ENCODE peak calls at places on chromosomes 3 and 15, in eight cellular contexts. One of them, this sample, is unnamed.

GRCh38 chr3:197125601-197126000 is 96.0 kb upstream of the MELTF start:
- DNase-seq in NCI-H774: no peak
- DNase-seq in B cell: no peak
- DNase-seq in stomach: no peak
- DNase-seq in naive B cell: no peak
- DNase-seq in T-helper 9 cell: no peak
- DNase-seq in nephron progenitor cell: no peak
- DNase-seq in T follicular helper cell: no peak
- DNase-seq in this sample: no peak

GRCh38 chr3:188901671-188902331 is 270.0 kb upstream of the TPRG1 start:
- DNase-seq in NCI-H774: no peak
- DNase-seq in B cell: no peak
- DNase-seq in stomach: no peak
- DNase-seq in naive B cell: no peak
- DNase-seq in T-helper 9 cell: no peak
- DNase-seq in nephron progenitor cell: no peak
- DNase-seq in T follicular helper cell: no peak
- DNase-seq in this sample: no peak

GRCh38 chr15:77858677-77859490 is 218.6 kb downstream of the TBC1D2B start:
- DNase-seq in NCI-H774: no peak
- DNase-seq in B cell: no peak
- DNase-seq in stomach: no peak
- DNase-seq in naive B cell: no peak
- DNase-seq in T-helper 9 cell: no peak
- DNase-seq in nephron progenitor cell: no peak
- DNase-seq in T follicular helper cell: no peak
- DNase-seq in this sample: no peak

GRCh38 chr3:174821477-174821876 is 37.7 kb upstream of the NAALADL2 start:
- DNase-seq in NCI-H774: no peak
- DNase-seq in B cell: no peak
- DNase-seq in stomach: no peak
- DNase-seq in naive B cell: no peak
- DNase-seq in T-helper 9 cell: no peak
- DNase-seq in nephron progenitor cell: no peak
- DNase-seq in T follicular helper cell: no peak
- DNase-seq in this sample: no peak

GRCh38 chr15:40342421-40343313 is 1.9 kb upstream of the CCDC9B start:
- DNase-seq in NCI-H774: no peak
- DNase-seq in B cell: no peak
- DNase-seq in stomach: no peak
- DNase-seq in naive B cell: no peak
- DNase-seq in T-helper 9 cell: no peak
- DNase-seq in nephron progenitor cell: no peak
- DNase-seq in T follicular helper cell: no peak
- DNase-seq in this sample: peak; percentile 20

GRCh38 chr3:61110576-61110975 is 140.7 kb downstream of the FHIT start:
- DNase-seq in NCI-H774: no peak
- DNase-seq in B cell: no peak
- DNase-seq in stomach: no peak
- DNase-seq in naive B cell: no peak
- DNase-seq in T-helper 9 cell: no peak
- DNase-seq in nephron progenitor cell: no peak
- DNase-seq in T follicular helper cell: no peak
- DNase-seq in this sample: no peak

GRCh38 chr3:37855363-37855970 is 6.2 kb upstream of the CTDSPL start:
- DNase-seq in NCI-H774: no peak
- DNase-seq in B cell: peak; percentile 57
- DNase-seq in stomach: peak; percentile 92
- DNase-seq in naive B cell: peak; percentile 57
- DNase-seq in T-helper 9 cell: peak; percentile 65
- DNase-seq in nephron progenitor cell: peak; percentile 92
- DNase-seq in T follicular helper cell: peak; percentile 54
- DNase-seq in this sample: peak; percentile 86

GRCh38 chr3:34676431-34676830 is 878.0 kb downstream of the PDCD6IP start:
- DNase-seq in NCI-H774: no peak
- DNase-seq in B cell: no peak
- DNase-seq in stomach: no peak
- DNase-seq in naive B cell: no peak
- DNase-seq in T-helper 9 cell: no peak
- DNase-seq in nephron progenitor cell: no peak
- DNase-seq in T follicular helper cell: no peak
- DNase-seq in this sample: no peak

GRCh38 chr3:100725935-100726334 is 16.6 kb downstream of the TFG start:
- DNase-seq in NCI-H774: no peak
- DNase-seq in B cell: no peak
- DNase-seq in stomach: no peak
- DNase-seq in naive B cell: no peak
- DNase-seq in T-helper 9 cell: no peak
- DNase-seq in nephron progenitor cell: no peak
- DNase-seq in T follicular helper cell: no peak
- DNase-seq in this sample: no peak

GRCh38 chr15:56019060-56019793 is 25.8 kb upstream of the NEDD4 start:
- DNase-seq in NCI-H774: no peak
- DNase-seq in B cell: no peak
- DNase-seq in stomach: no peak
- DNase-seq in naive B cell: no peak
- DNase-seq in T-helper 9 cell: no peak
- DNase-seq in nephron progenitor cell: no peak
- DNase-seq in T follicular helper cell: no peak
- DNase-seq in this sample: no peak

GRCh38 chr3:98519351-98519750 is 3.4 kb downstream of the CLDND1 start:
- DNase-seq in NCI-H774: no peak
- DNase-seq in B cell: no peak
- DNase-seq in stomach: no peak
- DNase-seq in naive B cell: no peak
- DNase-seq in T-helper 9 cell: no peak
- DNase-seq in nephron progenitor cell: no peak
- DNase-seq in T follicular helper cell: no peak
- DNase-seq in this sample: no peak

GRCh38 chr15:25403771-25404170 is 35.1 kb downstream of the UBE3A start:
- DNase-seq in NCI-H774: no peak
- DNase-seq in B cell: no peak
- DNase-seq in stomach: no peak
- DNase-seq in naive B cell: peak; percentile 22
- DNase-seq in T-helper 9 cell: no peak
- DNase-seq in nephron progenitor cell: no peak
- DNase-seq in T follicular helper cell: no peak
- DNase-seq in this sample: no peak

GRCh38 chr3:47000198-47000815 is 20.8 kb downstream of the NBEAL2 start:
- DNase-seq in NCI-H774: no peak
- DNase-seq in B cell: peak; percentile 17
- DNase-seq in stomach: no peak
- DNase-seq in naive B cell: no peak
- DNase-seq in T-helper 9 cell: no peak
- DNase-seq in nephron progenitor cell: no peak
- DNase-seq in T follicular helper cell: no peak
- DNase-seq in this sample: peak; percentile 40

GRCh38 chr15:57167821-57168395 is 208.4 kb upstream of the CGNL1 start:
- DNase-seq in NCI-H774: no peak
- DNase-seq in B cell: no peak
- DNase-seq in stomach: no peak
- DNase-seq in naive B cell: no peak
- DNase-seq in T-helper 9 cell: no peak
- DNase-seq in nephron progenitor cell: no peak
- DNase-seq in T follicular helper cell: no peak
- DNase-seq in this sample: no peak

GRCh38 chr15:58228708-58229107 is 90.5 kb downstream of the AQP9 start:
- DNase-seq in NCI-H774: no peak
- DNase-seq in B cell: no peak
- DNase-seq in stomach: no peak
- DNase-seq in naive B cell: no peak
- DNase-seq in T-helper 9 cell: no peak
- DNase-seq in nephron progenitor cell: no peak
- DNase-seq in T follicular helper cell: no peak
- DNase-seq in this sample: peak; percentile 34

GRCh38 chr15:88631464-88632028 is 7.3 kb upstream of the ISG20 start:
- DNase-seq in NCI-H774: peak; percentile 40
- DNase-seq in B cell: no peak
- DNase-seq in stomach: no peak
- DNase-seq in naive B cell: no peak
- DNase-seq in T-helper 9 cell: no peak
- DNase-seq in nephron progenitor cell: no peak
- DNase-seq in T follicular helper cell: no peak
- DNase-seq in this sample: no peak

GRCh38 chr3:114299421-114299820 is 5.6 kb downstream of the TIGIT start:
- DNase-seq in NCI-H774: no peak
- DNase-seq in B cell: peak; percentile 20
- DNase-seq in stomach: no peak
- DNase-seq in naive B cell: no peak
- DNase-seq in T-helper 9 cell: peak; percentile 17
- DNase-seq in nephron progenitor cell: peak; percentile 11
- DNase-seq in T follicular helper cell: peak; percentile 33
- DNase-seq in this sample: no peak

GRCh38 chr15:27989838-27990237 is 109.3 kb downstream of the OCA2 start:
- DNase-seq in NCI-H774: no peak
- DNase-seq in B cell: no peak
- DNase-seq in stomach: no peak
- DNase-seq in naive B cell: no peak
- DNase-seq in T-helper 9 cell: no peak
- DNase-seq in nephron progenitor cell: no peak
- DNase-seq in T follicular helper cell: no peak
- DNase-seq in this sample: no peak

GRCh38 chr15:83248151-83248851 is 36.2 kb downstream of the BNC1 start:
- DNase-seq in NCI-H774: peak; percentile 40
- DNase-seq in B cell: no peak
- DNase-seq in stomach: no peak
- DNase-seq in naive B cell: peak; percentile 12
- DNase-seq in T-helper 9 cell: no peak
- DNase-seq in nephron progenitor cell: peak; percentile 43
- DNase-seq in T follicular helper cell: no peak
- DNase-seq in this sample: no peak

GRCh38 chr3:195164573-195165263 is 106.2 kb downstream of the XXYLT1 start:
- DNase-seq in NCI-H774: peak; percentile 68
- DNase-seq in B cell: no peak
- DNase-seq in stomach: no peak
- DNase-seq in naive B cell: no peak
- DNase-seq in T-helper 9 cell: no peak
- DNase-seq in nephron progenitor cell: no peak
- DNase-seq in T follicular helper cell: no peak
- DNase-seq in this sample: no peak

GRCh38 chr3:166829896-166830295 is 550.2 kb downstream of the ZBBX start:
- DNase-seq in NCI-H774: peak; percentile 92
- DNase-seq in B cell: no peak
- DNase-seq in stomach: no peak
- DNase-seq in naive B cell: no peak
- DNase-seq in T-helper 9 cell: no peak
- DNase-seq in nephron progenitor cell: no peak
- DNase-seq in T follicular helper cell: no peak
- DNase-seq in this sample: no peak

GRCh38 chr15:80852676-80853075 is 73.5 kb downstream of the CEMIP start:
- DNase-seq in NCI-H774: no peak
- DNase-seq in B cell: no peak
- DNase-seq in stomach: no peak
- DNase-seq in naive B cell: no peak
- DNase-seq in T-helper 9 cell: no peak
- DNase-seq in nephron progenitor cell: no peak
- DNase-seq in T follicular helper cell: no peak
- DNase-seq in this sample: no peak

GRCh38 chr3:65245133-65246076 is 557.6 kb upstream of the ADAMTS9 start:
- DNase-seq in NCI-H774: no peak
- DNase-seq in B cell: no peak
- DNase-seq in stomach: no peak
- DNase-seq in naive B cell: no peak
- DNase-seq in T-helper 9 cell: no peak
- DNase-seq in nephron progenitor cell: no peak
- DNase-seq in T follicular helper cell: no peak
- DNase-seq in this sample: no peak

GRCh38 chr15:90388462-90389182 is 580 bp downstream of the IQGAP1 start:
- DNase-seq in NCI-H774: peak; percentile 19
- DNase-seq in B cell: peak; percentile 71
- DNase-seq in stomach: peak; percentile 58
- DNase-seq in naive B cell: peak; percentile 79
- DNase-seq in T-helper 9 cell: peak; percentile 46
- DNase-seq in nephron progenitor cell: peak; percentile 60
- DNase-seq in T follicular helper cell: peak; percentile 32
- DNase-seq in this sample: peak; percentile 80

GRCh38 chr15:29337156-29337959 is 67.7 kb upstream of the NSMCE3 start:
- DNase-seq in NCI-H774: no peak
- DNase-seq in B cell: no peak
- DNase-seq in stomach: no peak
- DNase-seq in naive B cell: no peak
- DNase-seq in T-helper 9 cell: no peak
- DNase-seq in nephron progenitor cell: no peak
- DNase-seq in T follicular helper cell: no peak
- DNase-seq in this sample: no peak

This sample was measured in heart left ventricle.